ENCODE peak calls at places on chromosomes 1 and 21, in seven cellular contexts. J is stimulated activated CD8-positive, alpha-beta memory T cell treated with anti-CD3 and anti-CD28 coated beads, Interleukin-15, amount 100 ng/mL, for 4 hours; W is frontal cortex; C is midbrain; U is ACHN; M is LoVo; F is T-helper 2 cell. R is an unnamed sample.

GRCh38 chr1:26786437-26787380 is 1.0 kb upstream of the PIGV start:
- DNase-seq in J (no peak), W (peak), C (peak), U (peak), M (peak), F (no peak), R (peak)

GRCh38 chr1:41319803-41320711 is 41.2 kb upstream of the FOXO6 start:
- DNase-seq in J (no peak), W (no peak), C (no peak), U (no peak), M (no peak), F (no peak), R (no peak)

GRCh38 chr1:8027748-8028631 is 1.9 kb upstream of the ERRFI1 start:
- DNase-seq in J (no peak), W (no peak), C (no peak), U (no peak), M (no peak), F (no peak), R (peak)

GRCh38 chr1:45785583-45785982 is 17.8 kb upstream of the MAST2 start:
- DNase-seq in J (no peak), W (no peak), C (no peak), U (no peak), M (no peak), F (peak), R (no peak)

GRCh38 chr1:72435025-72435424 is 152.7 kb upstream of the NEGR1 start:
- DNase-seq in J (no peak), W (no peak), C (no peak), U (peak), M (no peak), F (no peak), R (peak)

GRCh38 chr1:245322673-245323072 is 167.9 kb downstream of the KIF26B start:
- DNase-seq in J (no peak), W (no peak), C (no peak), U (peak), M (peak), F (no peak), R (no peak)

GRCh38 chr21:45010096-45010495 is 64.3 kb upstream of the ADARB1 start:
- DNase-seq in J (no peak), W (no peak), C (no peak), U (no peak), M (no peak), F (no peak), R (no peak)

GRCh38 chr1:226659136-226659535 is 79.9 kb downstream of the ITPKB start:
- DNase-seq in J (no peak), W (no peak), C (no peak), U (no peak), M (no peak), F (no peak), R (no peak)

GRCh38 chr1:243882276-243882675 is 32.2 kb upstream of the AKT3 start:
- DNase-seq in J (no peak), W (no peak), C (no peak), U (no peak), M (no peak), F (no peak), R (no peak)

GRCh38 chr1:185864889-185865288 is 130.7 kb downstream of the HMCN1 start:
- DNase-seq in J (no peak), W (no peak), C (no peak), U (no peak), M (no peak), F (no peak), R (no peak)

GRCh38 chr1:181079382-181079781 is 9.1 kb upstream of the IER5 start:
- DNase-seq in J (no peak), W (no peak), C (no peak), U (no peak), M (no peak), F (no peak), R (no peak)

GRCh38 chr1:54614558-54614957 is 8.8 kb downstream of the FAM151A start:
- DNase-seq in J (no peak), W (no peak), C (no peak), U (no peak), M (no peak), F (no peak), R (no peak)

GRCh38 chr21:38228115-38228514 is 28.7 kb upstream of the KCNJ15 start:
- DNase-seq in J (no peak), W (no peak), C (no peak), U (no peak), M (no peak), F (no peak), R (no peak)

GRCh38 chr1:67850611-67851075 is 17.4 kb upstream of the GNG12 start:
- DNase-seq in J (no peak), W (no peak), C (no peak), U (peak), M (peak), F (no peak), R (peak)

GRCh38 chr1:191831572-191831971 is 326.7 kb upstream of the RGS18 start:
- DNase-seq in J (no peak), W (no peak), C (no peak), U (peak), M (no peak), F (no peak), R (peak)

GRCh38 chr1:161772397-161772796 is 6.3 kb downstream of the ATF6 start:
- DNase-seq in J (no peak), W (no peak), C (peak), U (no peak), M (no peak), F (no peak), R (no peak)

GRCh38 chr1:31152181-31152768 is 86.8 kb upstream of the PUM1 start:
- DNase-seq in J (no peak), W (no peak), C (no peak), U (no peak), M (no peak), F (no peak), R (peak)

GRCh38 chr1:17046043-17046657 is 7.7 kb downstream of the SDHB start:
- DNase-seq in J (no peak), W (no peak), C (peak), U (peak), M (peak), F (no peak), R (peak)

GRCh38 chr1:227729144-227729880 is 5.8 kb downstream of the JMJD4 start:
- DNase-seq in J (no peak), W (no peak), C (no peak), U (no peak), M (no peak), F (no peak), R (no peak)

GRCh38 chr1:167650266-167651160 is 20.5 kb downstream of the RCSD1 start:
- DNase-seq in J (no peak), W (no peak), C (no peak), U (no peak), M (no peak), F (no peak), R (no peak)

GRCh38 chr1:38728176-38728908 is 131.2 kb downstream of the RRAGC start:
- DNase-seq in J (no peak), W (no peak), C (peak), U (peak), M (no peak), F (no peak), R (peak)

GRCh38 chr21:34192646-34193285 is 119.4 kb downstream of the MRPS6 start:
- DNase-seq in J (no peak), W (no peak), C (no peak), U (no peak), M (no peak), F (no peak), R (no peak)

GRCh38 chr1:15424146-15424667 is 14.0 kb upstream of the CTRC start:
- DNase-seq in J (no peak), W (no peak), C (no peak), U (no peak), M (peak), F (no peak), R (no peak)

GRCh38 chr1:31752952-31753351 is 11.2 kb downstream of the ADGRB2 start:
- DNase-seq in J (no peak), W (no peak), C (peak), U (no peak), M (no peak), F (no peak), R (no peak)

GRCh38 chr1:156284112-156284511 is at the start of gene TMEM79:
- DNase-seq in J (no peak), W (no peak), C (no peak), U (no peak), M (no peak), F (no peak), R (no peak)

GRCh38 chr21:15732996-15733329 is 3.2 kb downstream of the USP25 start:
- DNase-seq in J (no peak), W (no peak), C (no peak), U (no peak), M (no peak), F (no peak), R (no peak)

GRCh38 chr1:15352122-15352957 is 57.3 kb upstream of the EFHD2 start:
- DNase-seq in J (peak), W (no peak), C (no peak), U (peak), M (peak), F (peak), R (peak)